ENCODE peak calls at places on chromosomes 11 and 22, in four cellular contexts. G is GM12878, V is K562, M is HepG2. X is an unnamed sample.

GRCh38 chr11:1217151-1217550 is 5.7 kb upstream of the MUC5B start:
- DNase-seq in V (no peak), G (no peak), M (no peak), X (no peak)

GRCh38 chr11:55942785-55943392 is 6.7 kb upstream of the OR5I1 start:
- DNase-seq in G (no peak), V (peak), M (peak), X (no peak)

GRCh38 chr22:26666035-26666338 is 8.6 kb downstream of the MIAT start:
- DNase-seq in G (no peak), V (no peak), M (no peak), X (no peak)

GRCh38 chr11:17516551-17517150 is 27.6 kb downstream of the USH1C start:
- DNase-seq in V (no peak), G (no peak), M (no peak), X (no peak)

GRCh38 chr11:124581817-124582216 is 12.0 kb downstream of the OR8A1 start:
- DNase-seq in G (no peak), M (no peak), V (no peak), X (no peak)

GRCh38 chr11:45328726-45329125 is 42.6 kb upstream of the SYT13 start:
- DNase-seq in V (no peak), G (no peak), M (no peak), X (no peak)

GRCh38 chr11:44860346-44860745 is 90.3 kb downstream of the TP53I11 start:
- DNase-seq in M (no peak), V (no peak), G (no peak), X (no peak)

GRCh38 chr11:779955-780532 is 2.8 kb upstream of the GATD1 start:
- DNase-seq in M (no peak), V (no peak), G (no peak), X (no peak)

GRCh38 chr11:133082851-133083488 is 449.3 kb downstream of the OPCML start:
- DNase-seq in V (peak), G (no peak), M (peak), X (peak)

GRCh38 chr11:35662061-35662648 is 420 bp upstream of the TRIM44 start:
- DNase-seq in M (peak), G (peak), V (no peak), X (no peak)

GRCh38 chr22:41563051-41563711 is 2.4 kb downstream of the CSDC2 start:
- DNase-seq in M (peak), V (peak), G (no peak), X (no peak)

GRCh38 chr11:10847960-10848860 is 9.6 kb downstream of the ZBED5 start:
- DNase-seq in M (no peak), V (no peak), G (no peak), X (no peak)

GRCh38 chr11:95135155-95135554 is 45.5 kb downstream of the ENDOD1 start:
- DNase-seq in M (no peak), G (no peak), V (no peak), X (no peak)

GRCh38 chr22:38080847-38081635 is 2.9 kb downstream of the SLC16A8 start:
- DNase-seq in V (no peak), G (no peak), M (no peak), X (peak)

GRCh38 chr22:46879083-46879482 is 116.6 kb downstream of the TBC1D22A start:
- DNase-seq in G (no peak), M (no peak), V (no peak), X (no peak)

GRCh38 chr22:29079218-29079901 is 6.5 kb downstream of the KREMEN1 start:
- DNase-seq in M (no peak), G (no peak), V (no peak), X (no peak)

GRCh38 chr11:5234390-5234834 is at the start of gene HBD:
- DNase-seq in M (no peak), V (no peak), G (no peak), X (no peak)

GRCh38 chr22:17239156-17239701 is 20.0 kb upstream of the ADA2 start:
- DNase-seq in V (no peak), M (no peak), G (no peak), X (no peak)

GRCh38 chr11:75350743-75351540 is 519 bp downstream of the ARRB1 start:
- DNase-seq in M (no peak), V (peak), G (no peak), X (peak)

GRCh38 chr11:75349540-75350116 is 1.8 kb downstream of the ARRB1 start:
- DNase-seq in V (peak), G (no peak), M (no peak), X (no peak)

GRCh38 chr11:75350122-75350742 is 1.2 kb downstream of the ARRB1 start:
- DNase-seq in G (no peak), M (no peak), V (no peak), X (no peak)

GRCh38 chr11:75352417-75353206 is 1.2 kb upstream of the ARRB1 start:
- DNase-seq in G (no peak), M (no peak), V (no peak), X (no peak)

GRCh38 chr11:75351541-75352416 is at the start of gene ARRB1:
- DNase-seq in M (peak), G (no peak), V (peak), X (peak)
- TF ChIP-seq CBFB in M (peak), G (no peak), V (no peak), X (no peak)

GRCh38 chr11:85347291-85347690 is 279.9 kb downstream of the DLG2 start:
- DNase-seq in M (no peak), G (no peak), V (no peak), X (no peak)
- TF ChIP-seq ETV6 in M (no peak), G (no peak), V (no peak), X (no peak)

GRCh38 chr11:63929616-63930015 is 9.2 kb upstream of the NAA40 start:
- DNase-seq in G (no peak), M (no peak), V (no peak), X (no peak)

GRCh38 chr11:63931045-63931444 is 7.8 kb upstream of the NAA40 start:
- DNase-seq in V (no peak), M (no peak), G (no peak), X (no peak)

GRCh38 chr11:63931876-63932275 is 6.9 kb upstream of the NAA40 start:
- DNase-seq in M (no peak), V (no peak), G (no peak), X (no peak)

GRCh38 chr11:63937713-63938480 is 905 bp upstream of the NAA40 start:
- DNase-seq in V (peak), G (no peak), M (no peak), X (peak)

GRCh38 chr11:63933459-63933858 is 5.3 kb upstream of the NAA40 start:
- DNase-seq in G (no peak), V (no peak), M (no peak), X (no peak)
- TF ChIP-seq ESRRA in G (no peak), V (no peak), M (no peak), X (no peak)

DNA sequence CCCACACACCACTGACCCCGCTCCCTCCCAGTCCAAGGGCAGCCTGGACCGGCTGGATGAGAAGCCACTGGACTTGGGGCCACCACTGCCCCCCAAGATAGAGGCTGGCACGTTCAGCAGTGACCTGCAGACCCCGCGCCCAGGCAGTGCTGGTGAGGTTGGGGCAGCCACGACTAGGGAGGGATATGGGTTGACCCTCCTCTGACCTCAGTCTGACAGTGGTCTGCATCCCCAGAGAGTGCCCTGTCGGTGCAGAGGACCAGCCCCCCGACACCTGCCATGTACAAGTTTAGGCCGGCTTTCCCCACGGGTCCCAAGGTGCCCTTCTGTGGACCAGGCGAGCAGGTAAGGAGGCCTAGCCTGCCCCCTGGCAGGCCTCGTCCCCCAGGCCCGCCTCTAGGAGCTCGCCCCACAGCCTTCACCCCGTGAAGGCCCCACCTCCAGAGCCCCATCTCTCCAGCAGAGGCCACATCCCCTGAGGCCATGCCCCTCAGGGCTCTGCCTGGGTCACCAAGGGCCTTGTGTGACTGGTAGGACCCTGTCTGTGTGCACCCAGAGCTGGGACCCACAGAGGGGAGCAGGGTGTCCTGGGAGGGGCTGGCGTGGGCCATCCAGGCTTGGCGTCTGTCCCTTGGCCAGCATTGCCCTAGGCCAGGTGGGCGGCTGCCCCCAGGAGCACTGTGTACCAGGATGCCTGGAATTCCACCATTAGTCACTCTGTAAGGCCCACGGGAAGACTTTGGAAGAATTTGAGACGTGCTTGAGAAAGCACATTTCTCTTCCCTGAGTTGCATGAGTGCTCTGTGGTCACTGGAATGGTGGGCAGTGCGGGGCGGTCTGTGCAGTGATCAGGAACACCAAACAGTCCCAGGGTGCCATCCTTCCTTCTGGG is 9.4 kb downstream of the CCDC188 start:
- DNase-seq in M (no peak), G (no peak), V (no peak), X (no peak)
- TF ChIP-seq CBFB in M (no peak), G (no peak), V (no peak), X (no peak)

GRCh38 chr11:58574851-58575250 is 805 bp downstream of the LPXN start:
- DNase-seq in G (no peak), M (no peak), V (no peak), X (no peak)

GRCh38 chr11:58576792-58577440 is 1.3 kb upstream of the LPXN start:
- DNase-seq in V (peak), M (peak), G (no peak), X (no peak)

GRCh38 chr11:58573451-58574104 is 2.1 kb downstream of the LPXN start:
- DNase-seq in M (no peak), G (no peak), V (peak), X (no peak)

GRCh38 chr11:58577441-58578135 is 1.3 kb upstream of the ZFP91 start:
- DNase-seq in M (peak), V (peak), G (peak), X (no peak)

DNA sequence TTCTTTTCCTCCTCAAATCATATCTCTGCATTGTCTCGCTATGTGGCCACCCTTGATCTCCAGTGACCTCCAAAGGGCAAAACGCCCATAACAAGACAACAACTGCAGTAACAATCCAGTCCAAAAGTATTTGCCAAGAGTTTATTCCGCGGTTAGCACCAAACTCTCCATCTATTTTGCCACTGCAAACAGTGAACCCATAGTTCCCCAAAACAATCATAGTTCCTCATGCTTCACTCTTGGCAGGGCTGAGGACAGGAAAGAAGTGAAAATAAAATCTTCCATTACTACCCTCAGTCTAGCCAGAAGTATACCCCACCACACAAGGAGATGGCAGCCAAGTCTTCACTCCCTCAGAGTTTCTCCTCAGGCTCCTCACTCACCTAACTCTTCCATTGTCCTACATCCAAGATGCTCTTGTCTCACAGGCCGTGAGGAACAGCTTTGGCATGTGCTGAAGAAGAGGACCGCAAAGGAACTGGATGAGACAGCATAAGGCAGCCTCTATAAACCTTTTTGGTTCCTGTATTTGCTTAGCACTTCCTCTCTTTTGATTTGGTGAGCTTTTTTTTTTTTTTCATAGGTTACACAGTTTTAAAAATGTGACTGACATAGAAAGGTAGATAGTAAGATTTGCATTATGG is at the start of gene LPXN:
- DNase-seq in V (no peak), M (no peak), G (no peak), X (no peak)
- TF ChIP-seq ETV6 in V (no peak), M (no peak), G (peak), X (no peak)

GRCh38 chr11:129614256-129614944 is 201.2 kb upstream of the TMEM45B start:
- DNase-seq in M (no peak), G (no peak), V (no peak), X (no peak)

GRCh38 chr11:129613076-129613475 is 202.6 kb upstream of the TMEM45B start:
- DNase-seq in G (no peak), V (no peak), M (no peak), X (no peak)

GRCh38 chr11:129620705-129621104 is 194.9 kb upstream of the TMEM45B start:
- DNase-seq in M (no peak), V (no peak), G (no peak), X (no peak)

GRCh38 chr11:129618046-129618569 is 197.5 kb upstream of the TMEM45B start:
- DNase-seq in M (no peak), G (no peak), V (no peak), X (no peak)
- TF ChIP-seq ESRRA in M (no peak), G (no peak), V (no peak), X (no peak)

DNA sequence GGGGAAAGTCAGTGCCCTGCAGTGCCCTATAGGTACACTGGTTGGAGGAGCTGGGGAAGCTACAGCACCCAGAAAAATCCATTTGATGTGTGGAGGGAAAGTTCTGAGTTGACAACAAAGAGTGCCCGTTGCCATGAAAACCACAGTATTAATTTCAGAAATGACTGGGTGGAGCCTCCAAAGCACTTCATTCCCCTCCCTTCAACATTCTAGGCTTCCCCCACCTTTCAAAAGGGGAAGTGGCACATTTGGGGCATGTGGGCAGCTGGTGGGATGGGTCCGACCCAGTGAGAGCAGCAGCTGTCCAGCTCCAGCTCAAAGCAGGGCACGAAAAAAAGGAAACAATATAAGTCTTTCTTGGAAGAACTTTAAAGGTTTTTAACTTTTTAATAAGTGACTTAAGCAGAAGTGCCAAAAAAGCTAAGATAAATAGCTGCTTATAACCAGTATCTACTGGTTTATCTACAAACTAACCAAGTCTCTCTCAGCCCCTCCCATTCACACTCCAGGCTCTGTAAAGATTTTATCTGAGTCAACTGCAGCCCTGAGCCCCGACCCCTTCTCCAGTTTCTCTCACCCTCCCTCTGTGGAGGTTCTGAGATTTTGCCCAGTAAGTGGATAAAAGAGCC is 9.0 kb upstream of the AHNAK start:
- DNase-seq in M (no peak), V (no peak), G (peak), X (no peak)
- TF ChIP-seq CBFB in M (no peak), V (no peak), G (peak), X (no peak)

GRCh38 chr11:8003187-8003586 is 16.1 kb downstream of the EIF3F start:
- DNase-seq in V (no peak), M (no peak), G (no peak), X (no peak)

GRCh38 chr11:8004008-8004407 is 16.9 kb downstream of the EIF3F start:
- DNase-seq in V (no peak), G (no peak), M (no peak), X (no peak)

GRCh38 chr11:8005556-8005955 is 18.4 kb downstream of the EIF3F start:
- DNase-seq in G (no peak), V (no peak), M (no peak), X (no peak)

GRCh38 chr11:8008212-8008611 is 21.1 kb downstream of the EIF3F start:
- DNase-seq in G (no peak), V (no peak), M (no peak), X (no peak)

GRCh38 chr11:8006349-8006977 is 19.3 kb downstream of the EIF3F start:
- DNase-seq in M (peak), G (peak), V (peak), X (peak)
- TF ChIP-seq ETV6 in M (no peak), G (no peak), V (no peak), X (no peak)

DNA sequence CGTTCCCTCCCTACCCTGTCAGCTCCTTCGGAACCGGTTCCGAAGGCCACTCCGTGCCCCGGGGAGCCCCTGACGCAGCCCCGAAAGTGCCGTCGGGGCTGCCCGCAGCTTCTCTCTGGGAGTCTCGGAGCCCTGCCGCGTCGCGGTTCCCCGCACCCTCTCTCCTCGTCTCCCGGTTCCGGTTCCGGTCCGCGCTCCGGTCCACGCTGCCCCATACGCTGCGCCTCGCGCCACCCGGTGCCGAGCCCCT is 626 bp downstream of the MTA2 start:
- DNase-seq in M (no peak), V (peak), G (no peak), X (no peak)
- TF ChIP-seq ESRRA in M (no peak), V (no peak), G (no peak), X (no peak)

X was measured in WTC11.